ENCODE peak calls at places on chromosome 2, in five cellular contexts. A, D, I, U and J are unnamed samples.

GRCh38 chr2:48692292-48692691 is 63.2 kb downstream of the LHCGR start:
- DNase-seq in I (no peak), A (no peak), D (no peak), U (no peak), J (no peak)

GRCh38 chr2:219612605-219613286 is 14.7 kb upstream of the SLC4A3 start:
- DNase-seq in A (no peak), D (no peak), I (no peak), U (no peak), J (no peak)

GRCh38 chr2:29262681-29263260 is 147.6 kb downstream of the CLIP4 start:
- DNase-seq in U (no peak), A (no peak), D (no peak), I (no peak), J (no peak)

GRCh38 chr2:162656516-162656915 is 182.1 kb downstream of the KCNH7 start:
- DNase-seq in D (no peak), I (no peak), U (no peak), A (no peak), J (no peak)

GRCh38 chr2:59900728-59901452 is 652.6 kb downstream of the BCL11A start:
- DNase-seq in I (no peak), D (no peak), U (no peak), A (no peak), J (no peak)

GRCh38 chr2:78553866-78554647 is 471.4 kb upstream of the REG3G start:
- DNase-seq in D (no peak), U (no peak), I (no peak), A (no peak), J (no peak)

GRCh38 chr2:7061921-7062320 is 144.7 kb downstream of the RNF144A start:
- DNase-seq in D (no peak), A (no peak), I (no peak), U (no peak), J (no peak)

GRCh38 chr2:182595650-182596049 is 120.4 kb upstream of the DNAJC10 start:
- DNase-seq in A (no peak), U (no peak), I (no peak), D (no peak), J (no peak)

GRCh38 chr2:226799211-226799975 is at the start of gene IRS1:
- DNase-seq in D (no peak), I (peak; percentile 85), U (peak; percentile 66), A (peak; percentile 81), J (no peak)

GRCh38 chr2:100247256-100248043 is 74.9 kb downstream of the LONRF2 start:
- DNase-seq in U (no peak), D (no peak), I (no peak), A (no peak), J (no peak)

GRCh38 chr2:239193925-239194687 is 206.7 kb downstream of the HDAC4 start:
- DNase-seq in I (no peak), U (no peak), A (no peak), D (peak; percentile 38), J (no peak)

GRCh38 chr2:55111570-55112228 is 61.4 kb upstream of the RTN4 start:
- DNase-seq in A (peak; percentile 38), I (peak; percentile 74), U (no peak), D (peak; percentile 54), J (peak; percentile 65)

GRCh38 chr2:203077458-203077857 is 62.8 kb downstream of the NBEAL1 start:
- DNase-seq in I (peak; percentile 11), A (no peak), D (no peak), U (no peak), J (no peak)

GRCh38 chr2:70995227-70995729 is 605 bp upstream of the TEX261 start:
- DNase-seq in D (no peak), A (peak; percentile 35), U (peak; percentile 66), I (no peak), J (no peak)

GRCh38 chr2:219253753-219254589 is at the start of gene TUBA4A:
- DNase-seq in U (peak; percentile 87), D (peak; percentile 51), I (peak; percentile 93), A (peak; percentile 67), J (no peak)

GRCh38 chr2:147198651-147199171 is 646.1 kb upstream of the ACVR2A start:
- DNase-seq in D (no peak), A (no peak), I (no peak), U (no peak), J (no peak)

GRCh38 chr2:33426666-33427231 is 49.7 kb upstream of the RASGRP3 start:
- DNase-seq in A (no peak), U (peak; percentile 12), I (peak; percentile 12), D (no peak), J (no peak)

GRCh38 chr2:217790195-217790594 is 212.6 kb downstream of the TNS1 start:
- DNase-seq in D (no peak), A (no peak), I (no peak), U (no peak), J (no peak)

GRCh38 chr2:11071207-11071606 is 84.1 kb upstream of the SLC66A3 start:
- DNase-seq in I (no peak), D (no peak), U (no peak), A (no peak), J (no peak)

GRCh38 chr2:30436859-30437435 is 10.1 kb upstream of the LCLAT1 start:
- DNase-seq in D (no peak), I (no peak), U (no peak), A (no peak), J (no peak)

GRCh38 chr2:156334496-156335478 is 2.3 kb upstream of the NR4A2 start:
- DNase-seq in U (peak; percentile 90), D (peak; percentile 79), A (peak; percentile 66), I (peak; percentile 89), J (peak; percentile 83)

GRCh38 chr2:44112096-44112495 is 56.6 kb upstream of the PPM1B start:
- DNase-seq in U (no peak), D (no peak), A (no peak), I (no peak), J (no peak)

GRCh38 chr2:65389476-65389875 is 42.9 kb downstream of the SPRED2 start:
- DNase-seq in U (no peak), D (no peak), A (no peak), I (no peak), J (no peak)

GRCh38 chr2:232406556-232407310 is at the start of gene ALPG:
- DNase-seq in U (no peak), A (no peak), D (no peak), I (no peak), J (no peak)

GRCh38 chr2:153432381-153432780 is 46.2 kb downstream of the RPRM start:
- DNase-seq in A (peak; percentile 21), D (no peak), U (no peak), I (no peak), J (no peak)

GRCh38 chr2:122261923-122262322 is 506.5 kb downstream of the TSN start:
- DNase-seq in A (no peak), I (no peak), U (no peak), D (no peak), J (no peak)

GRCh38 chr2:179298666-179299065 is 34.0 kb upstream of the SESTD1 start:
- DNase-seq in A (no peak), U (no peak), I (no peak), D (no peak), J (no peak)

GRCh38 chr2:84919885-84920580 is 14.6 kb downstream of the TMSB10 start:
- DNase-seq in A (no peak), I (peak; percentile 84), D (peak; percentile 6), U (peak; percentile 91), J (peak; percentile 61)

GRCh38 chr2:226618875-226619605 is 180.6 kb downstream of the IRS1 start:
- DNase-seq in U (peak; percentile 79), I (no peak), A (no peak), D (no peak), J (peak; percentile 47)

GRCh38 chr2:42046819-42047487 is 868 bp upstream of the PKDCC start:
- DNase-seq in D (no peak), U (no peak), A (peak; percentile 58), I (no peak), J (no peak)

GRCh38 chr2:212540356-212540755 is 1.8 kb upstream of the ERBB4 start:
- DNase-seq in I (no peak), A (no peak), D (no peak), U (no peak), J (no peak)

GRCh38 chr2:39275016-39275415 is 31.2 kb upstream of the CDKL4 start:
- DNase-seq in D (no peak), I (no peak), A (no peak), U (no peak), J (no peak)

GRCh38 chr2:238423561-238424312 is 3.0 kb upstream of the ASB1 start:
- DNase-seq in A (no peak), I (peak; percentile 61), U (no peak), D (no peak), J (no peak)

GRCh38 chr2:41038408-41038807 is 586.5 kb upstream of the SLC8A1 start:
- DNase-seq in D (no peak), I (no peak), U (no peak), A (no peak), J (no peak)

GRCh38 chr2:3634631-3635091 is 23.3 kb upstream of the ALLC start:
- DNase-seq in U (no peak), A (no peak), I (no peak), D (no peak), J (no peak)

GRCh38 chr2:19632327-19633040 is 269.3 kb downstream of the TTC32 start:
- DNase-seq in D (no peak), A (no peak), U (no peak), I (no peak), J (no peak)

GRCh38 chr2:179263460-179264237 is 983 bp downstream of the SESTD1 start:
- DNase-seq in I (peak; percentile 59), D (peak; percentile 53), U (no peak), A (peak; percentile 56), J (no peak)

GRCh38 chr2:145123606-145124005 is 603.7 kb upstream of the ZEB2 start:
- DNase-seq in U (no peak), D (no peak), A (no peak), I (no peak), J (no peak)